ENCODE peak calls at places on chromosomes 7 and 10, in nine cellular contexts. Z, R, M, Q, C, V, W, J and D are unnamed samples.

GRCh38 chr10:61835069-61835908 is 66.2 kb upstream of the ARID5B start:
- DNase-seq in Z (no peak), R (no peak), M (peak; percentile 46), Q (peak; percentile 59), C (peak; percentile 63), V (no peak), W (no peak), J (no peak), D (peak; percentile 30)

GRCh38 chr10:87053121-87053520 is 33.0 kb downstream of the FAM25A start:
- DNase-seq in Z (peak; percentile 47), R (no peak), M (no peak), Q (no peak), C (no peak), V (no peak), W (no peak), J (peak; percentile 37), D (no peak)

GRCh38 chr7:69738396-69738889 is 140.2 kb downstream of the AUTS2 start:
- DNase-seq in Z (no peak), R (no peak), M (no peak), Q (peak; percentile 88), C (no peak), V (no peak), W (no peak), J (no peak), D (no peak)

GRCh38 chr10:100568937-100569336 is 33.2 kb downstream of the HIF1AN start:
- DNase-seq in Z (no peak), R (no peak), M (peak; percentile 2), Q (no peak), C (no peak), V (no peak), W (no peak), J (no peak), D (no peak)

GRCh38 chr10:61608255-61609040 is 54.3 kb upstream of the CABCOCO1 start:
- DNase-seq in Z (no peak), R (no peak), M (no peak), Q (no peak), C (no peak), V (no peak), W (no peak), J (no peak), D (no peak)

GRCh38 chr7:35491233-35491632 is 203.7 kb downstream of the HERPUD2 start:
- DNase-seq in Z (no peak), R (no peak), M (no peak), Q (no peak), C (no peak), V (no peak), W (no peak), J (no peak), D (no peak)

GRCh38 chr7:151104411-151105235 is 18.3 kb downstream of the AGAP3 start:
- DNase-seq in Z (no peak), R (no peak), M (peak; percentile 88), Q (no peak), C (no peak), V (no peak), W (no peak), J (peak; percentile 18), D (peak; percentile 52)

GRCh38 chr7:47285860-47286491 is 295.9 kb downstream of the TNS3 start:
- DNase-seq in Z (no peak), R (no peak), M (no peak), Q (no peak), C (no peak), V (no peak), W (no peak), J (no peak), D (no peak)

GRCh38 chr10:80323298-80323697 is 33.3 kb downstream of the DYDC1 start:
- DNase-seq in Z (no peak), R (no peak), M (no peak), Q (no peak), C (no peak), V (no peak), W (no peak), J (no peak), D (no peak)

GRCh38 chr7:107165341-107165740 is 3.5 kb upstream of the HBP1 start:
- DNase-seq in Z (no peak), R (no peak), M (no peak), Q (no peak), C (no peak), V (no peak), W (no peak), J (no peak), D (no peak)

GRCh38 chr7:10100572-10100971 is 873.1 kb upstream of the PHF14 start:
- DNase-seq in Z (no peak), R (no peak), M (no peak), Q (no peak), C (no peak), V (no peak), W (no peak), J (no peak), D (no peak)

GRCh38 chr7:41205600-41205999 is 497.3 kb downstream of the INHBA start:
- DNase-seq in Z (no peak), R (no peak), M (no peak), Q (peak; percentile 64), C (no peak), V (no peak), W (no peak), J (no peak), D (no peak)

GRCh38 chr7:27200761-27201230 is 905 bp upstream of the HOXA13 start:
- DNase-seq in Z (no peak), R (no peak), M (peak; percentile 20), Q (no peak), C (peak; percentile 44), V (no peak), W (no peak), J (no peak), D (no peak)

GRCh38 chr7:133941496-133941895 is 185.6 kb upstream of the LRGUK start:
- DNase-seq in Z (no peak), R (no peak), M (no peak), Q (no peak), C (no peak), V (no peak), W (no peak), J (no peak), D (no peak)

GRCh38 chr10:71429304-71429703 is 32.6 kb downstream of the CDH23 start:
- DNase-seq in Z (no peak), R (no peak), M (peak; percentile 15), Q (no peak), C (no peak), V (no peak), W (no peak), J (no peak), D (no peak)

GRCh38 chr10:63977329-63977923 is 456.2 kb downstream of the REEP3 start:
- DNase-seq in Z (no peak), R (peak; percentile 41), M (peak; percentile 63), Q (peak; percentile 72), C (peak; percentile 39), V (no peak), W (no peak), J (no peak), D (peak; percentile 76)

GRCh38 chr10:5532618-5533097 is 7.9 kb downstream of the CALML3 start:
- DNase-seq in Z (no peak), R (no peak), M (no peak), Q (no peak), C (no peak), V (no peak), W (no peak), J (no peak), D (no peak)

GRCh38 chr10:31739146-31739545 is 189.5 kb downstream of the ARHGAP12 start:
- DNase-seq in Z (no peak), R (no peak), M (no peak), Q (no peak), C (no peak), V (no peak), W (no peak), J (no peak), D (no peak)

GRCh38 chr7:75776295-75776971 is 4.4 kb upstream of the CCL26 start:
- DNase-seq in Z (no peak), R (no peak), M (no peak), Q (peak; percentile 62), C (peak; percentile 53), V (no peak), W (peak; percentile 45), J (no peak), D (no peak)

GRCh38 chr7:29763266-29763665 is 43.0 kb upstream of the WIPF3 start:
- DNase-seq in Z (no peak), R (no peak), M (no peak), Q (no peak), C (no peak), V (no peak), W (no peak), J (no peak), D (no peak)

GRCh38 chr7:92135100-92135429 is 788 bp upstream of the CYP51A1 start:
- DNase-seq in Z (no peak), R (no peak), M (no peak), Q (peak; percentile 35), C (no peak), V (no peak), W (no peak), J (no peak), D (peak; percentile 22)

GRCh38 chr7:13852281-13852968 is 137.0 kb downstream of the ETV1 start:
- DNase-seq in Z (no peak), R (no peak), M (no peak), Q (no peak), C (no peak), V (no peak), W (no peak), J (no peak), D (no peak)

GRCh38 chr7:21086688-21087087 is 300.0 kb upstream of the SP8 start:
- DNase-seq in Z (no peak), R (no peak), M (no peak), Q (no peak), C (peak; percentile 68), V (no peak), W (no peak), J (no peak), D (peak; percentile 26)

GRCh38 chr10:50421026-50421719 is 169.9 kb upstream of the ASAH2 start:
- DNase-seq in Z (peak; percentile 32), R (no peak), M (peak; percentile 55), Q (peak; percentile 87), C (peak; percentile 31), V (no peak), W (no peak), J (no peak), D (peak; percentile 62)

GRCh38 chr7:158816995-158817394 is 12.3 kb downstream of the ESYT2 start:
- DNase-seq in Z (no peak), R (no peak), M (no peak), Q (no peak), C (peak; percentile 72), V (no peak), W (no peak), J (no peak), D (peak; percentile 37)

GRCh38 chr10:14681305-14681704 is 93.4 kb downstream of the FAM107B start:
- DNase-seq in Z (no peak), R (no peak), M (no peak), Q (no peak), C (no peak), V (no peak), W (no peak), J (no peak), D (no peak)

GRCh38 chr10:85542149-85542548 is 824.4 kb downstream of the GRID1 start:
- DNase-seq in Z (no peak), R (no peak), M (no peak), Q (no peak), C (no peak), V (no peak), W (no peak), J (no peak), D (no peak)

GRCh38 chr10:86068532-86069337 is 297.9 kb downstream of the GRID1 start:
- DNase-seq in Z (no peak), R (no peak), M (no peak), Q (no peak), C (no peak), V (no peak), W (no peak), J (no peak), D (no peak)